ENCODE peak calls at places on chromosomes 12 and 14, in eight cellular contexts. T, Q, C, R, A, Y, V and W are unnamed samples.

GRCh38 chr12:105922670-105923102 is 216.1 kb downstream of the NUAK1 start:
- DNase-seq in T (peak), Q (peak), C (no peak), R (peak), A (peak), Y (peak), V (no peak), W (no peak)

GRCh38 chr12:97639702-97640101 is 177.1 kb downstream of the RMST start:
- DNase-seq in T (no peak), Q (no peak), C (no peak), R (no peak), A (no peak), Y (no peak), V (no peak), W (no peak)

GRCh38 chr12:131000000-131000486 is 46.3 kb downstream of the ADGRD1 start:
- DNase-seq in T (no peak), Q (no peak), C (no peak), R (no peak), A (no peak), Y (no peak), V (no peak), W (no peak)

GRCh38 chr14:105322791-105323556 is 8.4 kb downstream of the PACS2 start:
- DNase-seq in T (no peak), Q (no peak), C (no peak), R (no peak), A (no peak), Y (no peak), V (no peak), W (no peak)

GRCh38 chr14:60760648-60761364 is 26.2 kb downstream of the MNAT1 start:
- DNase-seq in T (no peak), Q (no peak), C (no peak), R (no peak), A (no peak), Y (no peak), V (no peak), W (no peak)

GRCh38 chr14:20662968-20663731 is 21.2 kb upstream of the RNASE4 start:
- DNase-seq in T (peak), Q (no peak), C (peak), R (peak), A (peak), Y (peak), V (peak), W (no peak)

GRCh38 chr14:103255555-103255954 is 78.5 kb upstream of the EIF5 start:
- DNase-seq in T (no peak), Q (no peak), C (no peak), R (no peak), A (no peak), Y (no peak), V (no peak), W (no peak)

GRCh38 chr12:120290541-120291312 is 976 bp downstream of the RNU4-2 start:
- DNase-seq in T (no peak), Q (no peak), C (no peak), R (peak), A (peak), Y (peak), V (peak), W (peak)

GRCh38 chr12:15474766-15475165 is 152.5 kb downstream of the PTPRO start:
- DNase-seq in T (no peak), Q (no peak), C (no peak), R (no peak), A (no peak), Y (no peak), V (no peak), W (no peak)

GRCh38 chr12:13811061-13811460 is 170.3 kb downstream of the GRIN2B start:
- DNase-seq in T (no peak), Q (no peak), C (no peak), R (no peak), A (no peak), Y (no peak), V (no peak), W (no peak)

GRCh38 chr12:75526655-75527511 is 15.5 kb upstream of the KRR1 start:
- DNase-seq in T (peak), Q (peak), C (no peak), R (peak), A (peak), Y (peak), V (no peak), W (no peak)

GRCh38 chr12:4201333-4202105 is 72.0 kb upstream of the CCND2 start:
- DNase-seq in T (no peak), Q (no peak), C (no peak), R (no peak), A (no peak), Y (no peak), V (no peak), W (no peak)

GRCh38 chr14:100307215-100308111 is 1.2 kb upstream of the SLC25A29 start:
- DNase-seq in T (no peak), Q (no peak), C (no peak), R (no peak), A (no peak), Y (no peak), V (no peak), W (no peak)

GRCh38 chr14:81450100-81450531 is 50.0 kb upstream of the STON2 start:
- DNase-seq in T (peak), Q (no peak), C (no peak), R (peak), A (peak), Y (no peak), V (no peak), W (peak)

GRCh38 chr14:46048127-46048526 is 603.5 kb downstream of the RPL10L start:
- DNase-seq in T (no peak), Q (peak), C (no peak), R (peak), A (peak), Y (no peak), V (no peak), W (no peak)

GRCh38 chr14:73747386-73748211 is 33.4 kb upstream of the PNMA1 start:
- DNase-seq in T (no peak), Q (no peak), C (no peak), R (no peak), A (no peak), Y (no peak), V (no peak), W (no peak)

GRCh38 chr12:29191267-29191889 is 42.3 kb downstream of the FAR2 start:
- DNase-seq in T (no peak), Q (no peak), C (no peak), R (no peak), A (no peak), Y (no peak), V (no peak), W (no peak)

GRCh38 chr14:70665448-70666363 is 24.0 kb downstream of the TTC9 start:
- DNase-seq in T (no peak), Q (peak), C (no peak), R (peak), A (peak), Y (peak), V (no peak), W (no peak)

GRCh38 chr12:121986494-121987245 is 35.0 kb upstream of the BCL7A start:
- DNase-seq in T (no peak), Q (no peak), C (no peak), R (no peak), A (no peak), Y (no peak), V (no peak), W (no peak)

GRCh38 chr14:74579447-74580274 is 32.4 kb downstream of the LTBP2 start:
- DNase-seq in T (peak), Q (peak), C (no peak), R (peak), A (peak), Y (peak), V (no peak), W (no peak)

GRCh38 chr12:98503593-98504367 is 11.6 kb upstream of the TMPO start:
- DNase-seq in T (peak), Q (peak), C (peak), R (peak), A (peak), Y (peak), V (peak), W (peak)

GRCh38 chr12:89370850-89371249 is 18.5 kb upstream of the DUSP6 start:
- DNase-seq in T (peak), Q (no peak), C (no peak), R (peak), A (peak), Y (no peak), V (no peak), W (no peak)

GRCh38 chr14:76050797-76051392 is 65.3 kb downstream of the IFT43 start:
- DNase-seq in T (peak), Q (peak), C (peak), R (peak), A (peak), Y (peak), V (no peak), W (no peak)

GRCh38 chr14:103562135-103562384 is 397 bp downstream of the BAG5 start:
- DNase-seq in T (peak), Q (no peak), C (no peak), R (no peak), A (peak), Y (no peak), V (no peak), W (no peak)

GRCh38 chr12:59472273-59472672 is 123.6 kb upstream of the SLC16A7 start:
- DNase-seq in T (no peak), Q (no peak), C (no peak), R (no peak), A (no peak), Y (no peak), V (no peak), W (no peak)

GRCh38 chr12:46915082-46915481 is 89.3 kb upstream of the SLC38A4 start:
- DNase-seq in T (peak), Q (peak), C (no peak), R (peak), A (peak), Y (no peak), V (no peak), W (peak)

GRCh38 chr12:54039417-54040147 is 6.7 kb downstream of the HOXC5 start:
- DNase-seq in T (peak), Q (no peak), C (no peak), R (no peak), A (no peak), Y (no peak), V (no peak), W (no peak)

GRCh38 chr12:40738856-40739255 is 46.6 kb downstream of the CNTN1 start:
- DNase-seq in T (no peak), Q (no peak), C (no peak), R (no peak), A (no peak), Y (no peak), V (no peak), W (no peak)

GRCh38 chr14:103332143-103332919 is 1.7 kb upstream of the EIF5 start:
- DNase-seq in T (no peak), Q (no peak), C (no peak), R (no peak), A (no peak), Y (no peak), V (no peak), W (no peak)

GRCh38 chr12:124872068-124872719 is 8.5 kb upstream of the SCARB1 start:
- DNase-seq in T (no peak), Q (no peak), C (no peak), R (no peak), A (no peak), Y (no peak), V (no peak), W (no peak)

GRCh38 chr12:70876952-70877351 is 43.6 kb downstream of the PTPRR start:
- DNase-seq in T (peak), Q (no peak), C (no peak), R (peak), A (peak), Y (no peak), V (no peak), W (no peak)

GRCh38 chr12:89082354-89082753 is 269.9 kb downstream of the DUSP6 start:
- DNase-seq in T (no peak), Q (no peak), C (no peak), R (no peak), A (peak), Y (no peak), V (no peak), W (no peak)